ENCODE peak calls at places on chromosome 6, in six cellular contexts. P is epithelial cell of esophagus, H is Caco-2, C is LHCN-M2, L is neural progenitor cell, D is HL-60. W is an unnamed sample.

GRCh38 chr6:119110601-119111548 is 32.4 kb upstream of the FAM184A start:
- DNase-seq in H (peak; percentile 37), C (peak; percentile 46), D (peak; percentile 36), P (peak; percentile 66), L (peak; percentile 36), W (peak; percentile 6)

GRCh38 chr6:92507552-92507951 is 911.8 kb downstream of the EPHA7 start:
- DNase-seq in P (no peak), H (no peak), D (no peak), C (no peak), L (no peak), W (no peak)

GRCh38 chr6:3347237-3347636 is 88.5 kb downstream of the PSMG4 start:
- DNase-seq in L (no peak), P (no peak), C (no peak), D (no peak), H (no peak), W (no peak)

GRCh38 chr6:33694401-33694931 is 17.0 kb downstream of the UQCC2 start:
- DNase-seq in H (no peak), D (no peak), P (peak; percentile 79), C (peak; percentile 87), L (no peak), W (peak; percentile 61)

GRCh38 chr6:122580731-122581130 is 29.5 kb upstream of the PKIB start:
- DNase-seq in D (no peak), H (no peak), P (peak; percentile 74), L (no peak), C (peak; percentile 5), W (no peak)

GRCh38 chr6:143804835-143805239 is 38.3 kb upstream of the LTV1 start:
- DNase-seq in P (no peak), H (no peak), L (no peak), C (no peak), D (no peak), W (no peak)

GRCh38 chr6:72262254-72262653 is 359.6 kb upstream of the KCNQ5 start:
- DNase-seq in D (no peak), L (no peak), P (no peak), H (no peak), C (no peak), W (no peak)

GRCh38 chr6:100167585-100167984 is 173.6 kb upstream of the MCHR2 start:
- DNase-seq in C (no peak), D (no peak), L (no peak), H (no peak), P (no peak), W (no peak)

GRCh38 chr6:10416863-10417641 is 2.2 kb upstream of the TFAP2A start:
- DNase-seq in D (no peak), H (no peak), P (no peak), C (no peak), L (peak; percentile 75), W (no peak)

GRCh38 chr6:77456531-77457248 is 6.6 kb downstream of the HTR1B start:
- DNase-seq in H (no peak), D (no peak), C (peak; percentile 98), L (no peak), P (peak; percentile 94), W (no peak)

GRCh38 chr6:6688283-6688682 is 99.8 kb downstream of the LY86 start:
- DNase-seq in D (peak; percentile 60), P (no peak), H (no peak), L (peak; percentile 20), C (no peak), W (no peak)

GRCh38 chr6:28648035-28648877 is 122.6 kb downstream of the GPX5 start:
- DNase-seq in C (peak; percentile 86), D (peak; percentile 71), H (peak; percentile 60), L (peak; percentile 85), P (peak; percentile 75), W (no peak)

GRCh38 chr6:46015119-46015968 is at the start of gene CLIC5:
- DNase-seq in H (peak; percentile 65), C (no peak), L (peak; percentile 65), P (no peak), D (no peak), W (peak; percentile 6)

GRCh38 chr6:30096829-30097228 is 16.1 kb downstream of the TRIM31 start:
- DNase-seq in C (no peak), L (no peak), H (no peak), D (no peak), P (no peak), W (no peak)

GRCh38 chr6:34894693-34895092 is 5.6 kb downstream of the ANKS1A start:
- DNase-seq in D (no peak), H (no peak), P (no peak), L (no peak), C (no peak), W (no peak)

GRCh38 chr6:25366785-25367657 is 87.8 kb downstream of the CARMIL1 start:
- DNase-seq in P (peak; percentile 69), H (no peak), C (no peak), D (no peak), L (no peak), W (peak; percentile 24)

W was measured in CD4-positive, alpha-beta T cell.